ENCODE peak calls at places on chromosomes 12 and 14, in six cellular contexts. D is transverse colon; N is fibroblast of lung; X is PC-9; I is upper lobe of right lung; G is CD8-positive, alpha-beta memory T cell. U is an unnamed sample.

GRCh38 chr14:103854822-103855733 is 7.7 kb upstream of the PPP1R13B start:
- DNase-seq in G (no peak), X (peak; percentile 91), N (no peak), I (peak; percentile 85), D (peak; percentile 59), U (peak; percentile 87)

GRCh38 chr14:43795600-43796228 is 711.4 kb downstream of the FSCB start:
- DNase-seq in N (peak; percentile 46), D (no peak), I (no peak), X (no peak), G (no peak), U (peak; percentile 65)

GRCh38 chr14:68987653-68988036 is 8.5 kb upstream of the ACTN1 start:
- DNase-seq in I (no peak), D (no peak), N (no peak), X (no peak), G (no peak), U (peak; percentile 45)

GRCh38 chr12:53233671-53234091 is 1.7 kb upstream of the RARG start:
- DNase-seq in G (no peak), D (no peak), I (no peak), X (no peak), N (no peak), U (no peak)

GRCh38 chr12:94725375-94726168 is 75.2 kb upstream of the TMCC3 start:
- DNase-seq in G (no peak), X (peak; percentile 22), I (no peak), D (peak; percentile 23), N (peak; percentile 63), U (peak; percentile 58)

GRCh38 chr12:107352347-107353081 is 259.2 kb upstream of the CRY1 start:
- DNase-seq in X (no peak), D (no peak), N (no peak), I (no peak), G (no peak), U (no peak)

GRCh38 chr14:30272848-30273563 is 286.0 kb upstream of the G2E3 start:
- DNase-seq in N (no peak), D (no peak), I (no peak), G (no peak), X (no peak), U (no peak)

GRCh38 chr12:94707892-94708291 is 57.5 kb upstream of the TMCC3 start:
- DNase-seq in D (peak; percentile 17), N (peak; percentile 83), I (no peak), X (no peak), G (no peak), U (no peak)

GRCh38 chr12:53674977-53675700 is 744 bp downstream of the ATP5MC2 start:
- DNase-seq in I (no peak), X (no peak), G (no peak), D (no peak), N (no peak), U (peak; percentile 47)

GRCh38 chr14:68507544-68508081 is 285.3 kb downstream of the ZFP36L1 start:
- DNase-seq in I (no peak), D (no peak), X (no peak), N (no peak), G (peak; percentile 71), U (no peak)

GRCh38 chr12:29415111-29415510 is 34.1 kb upstream of the ERGIC2 start:
- DNase-seq in X (no peak), N (no peak), D (no peak), I (no peak), G (no peak), U (no peak)

GRCh38 chr12:49697808-49698207 is 9.4 kb downstream of the FMNL3 start:
- DNase-seq in I (no peak), G (no peak), N (no peak), X (no peak), D (no peak), U (no peak)
- H3K4me3 ChIP-seq in I (no peak overlapping the region), G (no peak overlapping the region), N (no peak overlapping the region), X (no peak overlapping the region), D (no peak overlapping the region), U (no peak overlapping the region)

GRCh38 chr12:114817491-114818440 is 133.8 kb upstream of the TBX3 start:
- DNase-seq in X (no peak), I (no peak), G (no peak), D (no peak), N (no peak), U (no peak)

GRCh38 chr12:114812858-114813761 is 129.1 kb upstream of the TBX3 start:
- DNase-seq in N (peak; percentile 87), I (no peak), G (no peak), X (no peak), D (no peak), U (peak; percentile 8)

GRCh38 chr12:114820773-114821172 is 136.8 kb upstream of the TBX3 start:
- DNase-seq in G (no peak), I (no peak), X (no peak), N (no peak), D (peak; percentile 47), U (no peak)

GRCh38 chr12:114812384-114812783 is 128.4 kb upstream of the TBX3 start:
- DNase-seq in I (no peak), D (no peak), G (no peak), X (no peak), N (no peak), U (no peak)

GRCh38 chr12:114815157-114815556 is 131.2 kb upstream of the TBX3 start:
- DNase-seq in G (no peak), N (no peak), I (no peak), X (no peak), D (no peak), U (no peak)
- H3K9me3 ChIP-seq in G (no peaks in the 10 kb centered on the region), N (no peaks in the 10 kb centered on the region), I (no peaks in the 10 kb centered on the region), X (no peaks in the 10 kb centered on the region), D (no peaks in the 10 kb centered on the region), U (no peaks in the 10 kb centered on the region)

GRCh38 chr12:57009949-57010626 is 3.7 kb upstream of the ZBTB39 start:
- DNase-seq in D (no peak), G (no peak), N (no peak), I (no peak), X (no peak), U (no peak)

GRCh38 chr12:57005980-57006808 is at the start of gene ZBTB39:
- DNase-seq in D (peak; percentile 65), X (peak; percentile 70), G (peak; percentile 65), N (peak; percentile 45), I (peak; percentile 83), U (peak; percentile 78)

GRCh38 chr12:57004651-57005050 is 1.7 kb downstream of the ZBTB39 start:
- DNase-seq in I (no peak), X (no peak), D (no peak), N (no peak), G (no peak), U (no peak)

GRCh38 chr12:57008113-57008687 is 1.9 kb upstream of the ZBTB39 start:
- DNase-seq in I (no peak), D (no peak), G (peak; percentile 32), X (no peak), N (peak; percentile 84), U (peak; percentile 70)

DNA sequence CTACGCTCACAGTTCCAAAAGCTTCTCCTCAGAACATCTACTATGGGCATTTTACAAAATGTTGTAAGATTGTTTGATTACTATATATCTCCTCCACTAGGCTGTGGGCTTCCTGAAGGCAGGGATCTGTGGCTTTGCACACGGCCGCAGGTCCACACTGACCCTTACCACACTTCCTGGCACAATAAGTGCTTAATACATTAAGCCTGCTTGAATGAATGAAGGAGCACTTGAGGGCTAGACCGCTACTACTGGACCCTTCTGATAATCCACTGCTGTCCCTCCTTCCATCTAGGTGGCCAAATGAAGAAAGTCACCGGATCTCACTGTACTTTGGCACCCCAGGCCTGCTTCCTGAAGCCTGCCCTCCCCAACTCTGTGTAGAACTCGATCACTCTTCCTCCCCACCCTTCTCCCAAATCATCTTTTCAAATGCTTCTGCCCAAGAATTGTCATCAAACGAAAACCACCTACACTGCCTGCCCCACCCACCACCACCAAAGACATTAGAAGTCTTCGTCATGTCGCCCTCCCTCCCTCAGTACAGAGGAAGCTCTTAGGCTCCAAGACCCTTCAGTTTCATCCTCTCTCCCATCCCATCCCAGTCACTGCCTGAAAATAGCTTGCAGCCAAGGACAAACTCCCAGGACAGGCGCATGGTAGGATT is 596 bp upstream of the ZBTB39 start:
- DNase-seq in G (no peak), X (no peak), D (no peak), N (no peak), I (no peak), U (no peak)
- H3K4me3 ChIP-seq in G (peak overlapping the region; percentile 33), X (peak overlapping the region; percentile 50), D (peak overlapping the region; percentile 86), N (peak overlapping the region; percentile 27), I (peak overlapping the region; percentile 42), U (peak overlapping the region; percentile 14)

DNA sequence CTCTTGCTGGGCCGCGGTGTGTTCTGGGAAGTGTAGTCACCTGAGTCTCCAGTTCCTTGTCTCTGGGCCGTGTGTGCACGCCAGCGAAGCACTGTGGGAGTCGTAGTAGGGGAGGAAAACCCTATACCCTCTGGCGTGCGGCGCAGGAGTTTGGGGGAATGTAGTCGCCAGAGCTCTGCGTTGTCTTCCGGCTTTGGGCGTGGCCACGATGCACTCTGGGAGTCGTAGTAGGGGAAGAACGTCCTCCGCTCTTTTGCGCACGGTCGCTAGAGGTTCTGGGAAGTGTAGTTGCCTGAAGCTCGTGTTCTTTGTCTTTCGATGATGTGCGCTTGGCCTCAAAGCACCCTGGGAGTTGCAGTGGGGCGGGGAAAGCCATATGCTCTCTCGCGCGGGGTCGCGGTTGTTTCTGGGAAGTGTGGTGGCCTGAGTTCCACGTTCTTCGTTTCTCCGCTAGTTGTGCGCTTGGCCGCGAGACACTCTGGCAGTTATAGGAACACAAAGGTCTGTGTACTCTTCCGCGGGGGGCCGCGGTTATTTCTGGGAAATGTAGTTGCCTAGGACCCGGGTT is 588 bp upstream of the ZNF140 start:
- DNase-seq in D (peak; percentile 98), I (peak; percentile 99), N (peak; percentile 100), G (peak; percentile 96), X (peak; percentile 95), U (peak; percentile 96)
- H3K9me3 ChIP-seq in D (peaks cover 78% of the 10 kb centered on the region), I (peaks cover 76% of the 10 kb centered on the region), N (no peaks in the 10 kb centered on the region), G (peaks cover 51% of the 10 kb centered on the region), X (peaks cover 68% of the 10 kb centered on the region), U (peaks cover 20% of the 10 kb centered on the region)

GRCh38 chr12:62190081-62190480 is 70.1 kb upstream of the USP15 start:
- DNase-seq in G (no peak), D (no peak), X (no peak), I (no peak), N (no peak), U (no peak)
- H3K4me3 ChIP-seq in G (no peak overlapping the region), D (no peak overlapping the region), X (no peak overlapping the region), I (no peak overlapping the region), N (no peak overlapping the region), U (no peak overlapping the region)

GRCh38 chr12:57834086-57834876 is 12.2 kb downstream of the CTDSP2 start:
- DNase-seq in I (no peak), G (no peak), N (no peak), X (no peak), D (no peak), U (no peak)
- H3K9me3 ChIP-seq in I (no peaks in the 10 kb centered on the region), G (no peaks in the 10 kb centered on the region), N (no peaks in the 10 kb centered on the region), X (no peaks in the 10 kb centered on the region), D (no peaks in the 10 kb centered on the region), U (no peaks in the 10 kb centered on the region)

DNA sequence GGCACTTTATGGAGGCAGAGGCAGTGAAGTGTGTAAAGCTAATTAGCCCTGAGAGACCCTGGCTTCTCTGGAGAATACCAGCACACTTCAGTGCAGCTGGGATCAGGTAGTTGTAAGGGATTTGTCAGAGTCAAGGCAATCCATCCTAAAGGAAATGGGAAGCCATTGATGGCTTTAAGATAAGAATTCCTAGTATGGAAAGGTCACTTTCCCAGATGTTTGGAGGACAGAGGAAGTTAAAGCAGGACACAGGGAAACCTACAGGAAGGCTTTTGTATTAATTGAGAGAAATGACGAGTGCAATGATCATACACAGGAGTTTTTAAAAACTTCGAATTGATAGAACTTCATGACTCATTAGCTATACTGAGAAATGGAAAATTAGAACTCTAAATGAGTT is 254.4 kb downstream of the SLC16A7 start:
- DNase-seq in G (no peak), X (no peak), I (no peak), N (no peak), D (no peak), U (no peak)
- H3K4me3 ChIP-seq in G (no peak overlapping the region), X (no peak overlapping the region), I (no peak overlapping the region), N (no peak overlapping the region), D (no peak overlapping the region), U (no peak overlapping the region)

GRCh38 chr12:34287437-34287836 is 265.1 kb downstream of the ALG10 start:
- DNase-seq in N (no peak), D (no peak), I (no peak), X (no peak), G (no peak), U (no peak)
- H3K9me3 ChIP-seq in N (no peaks in the 10 kb centered on the region), D (peaks cover 32% of the 10 kb centered on the region), I (no peaks in the 10 kb centered on the region), X (no peaks in the 10 kb centered on the region), G (peaks cover 4% of the 10 kb centered on the region), U (no peaks in the 10 kb centered on the region)